ENCODE peak calls at places on chromosomes 13 and 19, in four cellular contexts. I is A549, G is body of pancreas, Y is brain microvascular endothelial cell. S is an unnamed sample.

GRCh38 chr19:15180451-15181390 is 20.1 kb downstream of the NOTCH3 start:
- DNase-seq in I (no peak), G (peak), Y (no peak), S (no peak)

GRCh38 chr13:103351035-103351828 is 285.0 kb upstream of the SLC10A2 start:
- DNase-seq in I (no peak), G (peak), Y (peak), S (no peak)

GRCh38 chr19:43777163-43777700 is 3.5 kb downstream of the KCNN4 start:
- DNase-seq in I (peak), G (no peak), Y (no peak), S (no peak)

GRCh38 chr13:36192166-36192565 is 22.2 kb downstream of the SOHLH2 start:
- DNase-seq in I (no peak), G (no peak), Y (no peak), S (no peak)

GRCh38 chr13:110173247-110173818 is 133.6 kb downstream of the COL4A1 start:
- DNase-seq in I (no peak), G (no peak), Y (no peak), S (no peak)

GRCh38 chr13:55483626-55484158 is 1657.0 kb upstream of the PRR20A start:
- DNase-seq in I (no peak), G (no peak), Y (no peak), S (no peak)

GRCh38 chr13:44132710-44133109 is 240.9 kb upstream of the SERP2 start:
- DNase-seq in I (no peak), G (peak), Y (peak), S (no peak)

GRCh38 chr19:3450796-3451411 is 29.4 kb downstream of the SMIM24 start:
- DNase-seq in I (peak), G (no peak), Y (peak), S (peak)

GRCh38 chr13:23960566-23961156 is 63.4 kb upstream of the C1QTNF9B start:
- DNase-seq in I (no peak), G (peak), Y (peak), S (no peak)

GRCh38 chr13:41059466-41059865 is 1.8 kb upstream of the WBP4 start:
- DNase-seq in I (no peak), G (no peak), Y (no peak), S (no peak)

GRCh38 chr13:110443633-110444225 is 117.8 kb downstream of the RAB20 start:
- DNase-seq in I (no peak), G (no peak), Y (no peak), S (no peak)

GRCh38 chr19:7333198-7334118 is 15.3 kb upstream of the ARHGEF18 start:
- DNase-seq in I (no peak), G (peak), Y (no peak), S (no peak)

GRCh38 chr13:29583073-29583785 is 12.3 kb downstream of the SLC7A1 start:
- DNase-seq in I (no peak), G (no peak), Y (peak), S (no peak)

GRCh38 chr19:33047422-33047821 is 17.3 kb downstream of the RHPN2 start:
- DNase-seq in I (no peak), G (peak), Y (no peak), S (peak)

GRCh38 chr19:8446055-8446709 is 1.4 kb downstream of the HNRNPM start:
- DNase-seq in I (no peak), G (no peak), Y (no peak), S (no peak)

GRCh38 chr13:51524846-51525566 is 59.3 kb upstream of the WDFY2 start:
- DNase-seq in I (no peak), G (no peak), Y (peak), S (no peak)

GRCh38 chr19:57830071-57830602 is at the start of gene ZNF587B:
- DNase-seq in I (no peak), G (peak), Y (peak), S (no peak)

GRCh38 chr13:110018009-110018408 is 231.6 kb upstream of the IRS2 start:
- DNase-seq in I (no peak), G (no peak), Y (no peak), S (no peak)

GRCh38 chr19:33554391-33554790 is 32.8 kb upstream of the PEPD start:
- DNase-seq in I (no peak), G (no peak), Y (no peak), S (no peak)

GRCh38 chr19:8466018-8466417 is 21.2 kb downstream of the HNRNPM start:
- DNase-seq in I (no peak), G (no peak), Y (no peak), S (no peak)

GRCh38 chr19:55579766-55580621 is 654 bp downstream of the ZNF579 start:
- DNase-seq in I (no peak), G (no peak), Y (no peak), S (no peak)
- H3K27ac ChIP-seq in I (peak), G (peak), Y (peak), S (peak)

DNA sequence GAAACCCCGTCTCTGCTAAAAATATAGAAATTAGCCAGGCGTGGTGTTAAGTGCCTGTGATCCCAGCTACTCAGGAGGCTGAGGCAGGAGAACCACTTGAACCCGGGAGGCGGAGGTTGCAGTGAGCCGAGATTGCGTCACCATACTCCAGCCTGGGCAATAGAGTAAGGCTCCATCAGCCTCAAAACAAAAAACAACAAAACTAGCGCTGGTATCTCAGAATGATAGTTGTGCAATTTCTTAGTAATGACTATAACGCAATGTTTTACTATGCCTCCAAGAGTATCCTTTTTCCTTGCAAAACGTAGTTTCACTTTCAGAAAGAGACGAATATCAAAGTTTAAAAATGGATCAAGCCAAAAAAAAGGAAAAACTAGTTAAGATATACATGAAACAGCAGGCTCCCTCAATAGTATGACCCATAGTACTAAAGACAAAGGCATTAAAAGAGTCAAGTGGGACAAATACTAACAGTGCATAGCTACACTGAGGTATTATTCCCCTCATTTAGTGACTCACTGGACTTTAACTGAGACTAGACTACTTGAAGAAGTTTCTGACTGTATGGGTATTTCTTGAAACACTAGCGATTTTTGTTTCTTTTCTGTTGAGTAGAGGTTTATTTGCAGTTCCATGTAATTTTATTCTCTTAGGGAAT is 10.5 kb upstream of the ITM2B start:
- DNase-seq in I (no peak), G (no peak), Y (no peak), S (no peak)
- H3K27ac ChIP-seq in I (peak), G (peak), Y (peak), S (no peak)

DNA sequence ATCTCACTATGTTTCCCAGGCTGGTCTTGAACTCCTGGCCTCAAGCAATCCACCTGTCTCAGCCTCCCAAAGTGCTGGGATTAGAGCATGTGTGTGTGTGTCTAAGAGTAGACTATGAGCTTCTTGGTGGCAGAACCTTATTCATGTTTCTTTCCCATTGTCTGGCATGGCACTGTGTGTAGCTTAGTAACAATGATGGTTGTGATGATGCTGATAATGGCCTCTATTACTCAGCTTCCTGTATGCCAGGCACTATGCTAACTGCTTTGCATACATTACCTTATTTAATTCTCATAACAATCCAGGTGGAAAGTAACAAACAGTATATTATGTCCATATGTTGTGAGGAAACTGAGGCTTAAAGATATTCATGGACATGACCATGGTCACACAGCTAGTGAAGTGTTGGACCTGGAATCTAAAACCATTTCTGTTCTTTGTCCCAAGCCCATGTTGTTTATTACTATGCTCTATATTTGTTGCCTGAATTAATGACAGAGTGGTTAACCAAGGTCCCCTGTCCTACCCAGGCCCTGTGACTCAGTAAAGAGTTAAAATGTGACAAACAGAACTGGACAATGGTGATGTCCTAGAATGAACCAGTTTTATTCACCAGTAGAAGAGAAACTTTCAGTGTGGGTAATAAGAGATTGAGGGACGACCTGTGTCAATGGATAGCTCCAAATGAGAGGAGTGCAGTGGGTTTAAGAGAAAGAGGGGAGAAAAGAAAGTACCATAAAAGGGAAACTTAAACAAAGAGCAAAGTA is 109.6 kb downstream of the KLF5 start:
- DNase-seq in I (no peak), G (no peak), Y (peak), S (peak)
- H3K27ac ChIP-seq in I (no peak), G (no peak), Y (no peak), S (peak)

DNA sequence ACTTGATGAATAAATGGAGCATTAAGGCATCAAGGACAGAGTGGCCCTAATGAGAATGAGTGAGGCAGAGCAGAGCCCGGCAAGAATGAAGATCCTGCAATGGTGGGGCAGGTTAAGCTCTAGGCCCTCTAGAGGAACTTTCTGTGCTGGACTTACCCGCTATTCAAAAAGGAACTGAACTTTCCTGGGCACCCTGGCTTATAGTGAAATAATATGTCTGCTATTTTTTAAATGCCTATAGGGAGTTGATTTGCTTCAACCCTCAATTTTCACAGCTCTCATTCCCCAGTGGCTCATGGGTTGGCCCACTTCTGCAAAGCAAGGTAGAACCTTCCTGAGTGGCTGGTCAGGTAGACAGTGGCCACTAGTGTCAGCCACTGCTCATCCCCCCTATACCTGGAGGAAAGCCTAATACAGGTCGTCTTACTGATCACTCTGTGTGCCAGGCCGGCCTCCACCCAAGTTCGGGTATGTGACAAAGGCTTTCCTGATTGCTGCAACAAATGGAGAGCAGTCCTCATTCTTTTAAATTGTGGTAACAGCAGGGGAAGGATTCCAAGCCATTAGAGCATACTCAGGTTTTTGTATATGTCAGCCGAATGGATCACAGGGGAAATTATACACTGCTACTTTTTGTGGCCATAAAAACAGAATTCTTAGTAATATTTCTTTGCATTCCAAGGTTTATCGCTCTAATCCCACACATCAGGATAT is 103.0 kb downstream of the KL start:
- DNase-seq in I (no peak), G (no peak), Y (no peak), S (no peak)
- H3K27ac ChIP-seq in I (peak), G (no peak), Y (no peak), S (peak)

DNA sequence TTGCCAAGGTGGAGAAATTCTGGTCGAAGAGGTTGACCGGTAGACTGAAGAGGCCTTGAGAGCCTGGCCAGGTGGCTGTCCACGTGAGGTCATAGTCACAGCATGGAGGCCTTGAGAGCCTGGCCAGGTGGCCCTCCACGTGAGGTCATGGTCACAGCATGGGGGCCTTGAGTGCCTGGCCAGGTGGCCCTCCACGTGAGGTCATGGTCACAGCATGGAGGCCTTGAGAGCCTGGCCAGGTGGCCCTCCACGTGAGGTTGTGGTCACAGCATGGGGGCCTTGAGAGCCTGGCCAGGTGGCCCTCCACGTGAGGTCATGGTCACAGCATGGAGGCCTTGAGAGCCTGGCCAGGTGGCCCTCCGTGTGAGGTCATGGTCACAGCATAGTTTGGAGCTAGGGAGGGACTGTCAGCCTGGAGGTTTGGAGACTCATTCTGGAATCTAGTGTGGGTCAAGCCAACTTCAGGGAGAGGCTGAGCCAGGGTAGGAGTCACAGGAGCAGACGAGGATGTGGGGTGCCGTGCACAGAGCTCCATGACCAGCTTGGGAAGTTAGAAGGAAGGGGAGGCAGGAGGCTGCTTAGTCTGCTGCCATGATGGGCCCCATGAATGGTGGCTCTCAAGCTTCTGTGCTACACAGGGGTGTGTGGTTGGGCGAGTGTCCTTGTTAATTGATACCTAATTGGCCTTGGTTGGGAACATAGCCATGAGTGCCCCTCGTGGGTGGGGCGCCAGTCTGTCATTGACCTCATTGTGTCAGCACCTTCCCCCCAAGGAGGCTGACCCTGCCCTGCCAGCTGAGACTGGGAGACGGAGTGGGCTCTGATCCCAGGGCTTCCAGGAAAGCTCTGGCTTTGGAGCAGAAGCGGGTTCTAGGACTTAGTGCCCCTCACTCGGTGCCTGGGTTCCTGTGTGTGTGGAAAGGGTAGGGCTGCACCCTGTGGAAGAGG is 4.0 kb downstream of the LENG9 start:
- DNase-seq in I (no peak), G (peak), Y (no peak), S (no peak)
- H3K27ac ChIP-seq in I (no peak), G (peak), Y (no peak), S (no peak)

GRCh38 chr19:12913871-12914690 is 5.0 kb downstream of the SYCE2 start:
- DNase-seq in I (no peak), G (peak), Y (no peak), S (no peak)
- H3K27ac ChIP-seq in I (no peak), G (peak), Y (no peak), S (no peak)

DNA sequence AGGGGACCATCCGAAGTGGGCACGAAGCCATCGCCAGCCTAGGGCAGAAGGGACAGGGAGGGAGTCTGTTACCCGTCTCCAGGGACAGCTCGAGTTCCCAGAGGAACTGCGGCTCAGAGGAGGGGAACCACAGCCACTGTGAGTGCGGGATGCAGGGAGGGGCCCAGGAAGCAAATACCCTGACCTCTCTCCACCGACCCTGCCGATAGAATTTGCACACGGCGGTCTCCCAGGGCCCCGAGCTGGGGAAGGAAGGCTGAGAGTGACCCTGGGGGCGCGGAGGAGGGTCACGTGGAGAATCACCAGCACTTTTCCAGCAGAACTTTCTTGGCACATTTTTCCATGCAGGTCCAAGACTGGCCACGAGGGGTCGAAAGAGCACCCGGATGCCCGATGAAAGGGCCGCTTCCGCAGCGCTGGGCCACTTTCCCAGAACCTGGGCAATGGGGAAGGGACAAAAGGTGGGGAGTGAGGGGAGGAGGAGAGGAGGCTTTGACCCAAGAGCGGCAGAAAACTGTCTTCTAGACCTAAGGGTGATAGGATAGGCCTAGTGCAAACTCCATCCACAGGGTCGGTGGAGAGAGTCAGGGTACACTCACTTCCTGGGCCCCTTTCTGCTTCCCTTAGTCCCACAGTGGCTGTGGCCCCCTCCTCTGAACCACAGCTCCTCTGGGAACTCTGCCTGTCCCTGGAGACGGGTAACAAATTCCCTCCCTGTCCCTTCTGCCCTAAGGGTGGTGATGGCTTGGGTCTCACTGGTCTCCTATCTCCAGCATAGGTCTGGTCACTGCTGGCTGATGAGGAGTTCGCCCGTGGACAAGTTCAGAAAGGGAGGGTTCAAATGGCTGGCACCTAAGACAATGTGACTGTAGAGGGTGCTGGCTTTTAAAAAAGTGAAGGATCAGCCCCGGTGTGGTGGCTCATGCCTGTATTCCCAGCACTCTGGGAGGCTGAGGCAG is 5.3 kb upstream of the GPR4 start:
- DNase-seq in I (peak), G (peak), Y (peak), S (no peak)
- H3K27ac ChIP-seq in I (peak), G (peak), Y (no peak), S (no peak)

GRCh38 chr13:99312493-99312883 is 5.3 kb upstream of the GPR183 start:
- DNase-seq in I (no peak), G (peak), Y (peak), S (no peak)
- H3K27ac ChIP-seq in I (no peak), G (peak), Y (peak), S (no peak)

DNA sequence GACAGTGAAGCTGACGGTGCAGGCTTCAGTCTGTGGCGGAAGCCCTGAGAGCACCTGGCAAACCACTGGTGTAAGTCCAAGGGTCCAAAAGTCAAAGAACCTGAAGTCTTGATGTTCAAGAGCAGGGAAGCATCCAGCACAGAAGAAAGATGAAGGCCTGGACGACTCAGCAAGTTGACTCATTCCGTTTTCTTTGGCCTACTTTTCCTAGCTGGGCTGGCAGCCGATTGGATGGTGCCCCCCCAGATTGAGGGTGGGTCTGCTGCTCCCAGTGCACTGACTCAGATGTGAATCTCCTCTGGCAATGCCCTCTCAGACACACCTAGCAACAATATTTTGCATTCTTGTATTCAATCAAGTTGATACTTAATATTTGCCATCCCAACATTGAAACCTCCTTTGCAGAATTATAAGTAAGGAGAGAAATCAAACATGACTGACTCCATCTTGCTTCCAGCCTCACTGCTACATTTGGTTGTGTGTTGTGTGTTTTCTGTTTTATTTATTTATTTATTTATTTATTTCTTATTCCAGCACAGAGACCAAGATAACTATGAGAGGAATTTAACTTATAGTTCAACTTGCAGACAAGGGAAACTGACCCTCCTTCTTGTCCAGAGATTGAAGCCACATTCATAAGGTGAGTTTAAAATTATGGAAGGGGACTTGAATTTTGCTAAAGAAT is 32.8 kb downstream of the IGFL2 start:
- DNase-seq in I (no peak), G (no peak), Y (peak), S (peak)
- H3K27ac ChIP-seq in I (peak), G (no peak), Y (no peak), S (peak)